ENCODE peak calls at places on chromosome 2, in five cellular contexts. F, Y, M, X and C are unnamed samples.

GRCh38 chr2:169761251-169761969 is 27.8 kb downstream of the KLHL23 start:
- DNase-seq in X (no peak), Y (no peak), M (no peak), F (no peak), C (no peak)

GRCh38 chr2:239962890-239963591 is 62.1 kb downstream of the NDUFA10 start:
- DNase-seq in X (no peak), Y (no peak), M (no peak), F (no peak), C (peak)

GRCh38 chr2:174535757-174536703 is 49.2 kb upstream of the GPR155 start:
- DNase-seq in X (no peak), M (no peak), Y (no peak), F (no peak), C (no peak)

GRCh38 chr2:68365087-68365486 is at the start of gene PLEK:
- DNase-seq in M (no peak), Y (no peak), X (no peak), F (peak), C (peak)

GRCh38 chr2:51711761-51712160 is 679.8 kb upstream of the NRXN1 start:
- DNase-seq in M (no peak), Y (no peak), F (no peak), X (no peak), C (no peak)

GRCh38 chr2:173947131-173947530 is 18.0 kb downstream of the SP3 start:
- DNase-seq in M (no peak), X (no peak), Y (no peak), F (no peak), C (no peak)

GRCh38 chr2:18829331-18829902 is 240.0 kb upstream of the NT5C1B start:
- DNase-seq in F (no peak), Y (no peak), X (no peak), M (no peak), C (no peak)

GRCh38 chr2:66389651-66390131 is 45.2 kb upstream of the MEIS1 start:
- DNase-seq in X (no peak), M (no peak), Y (no peak), F (no peak), C (no peak)

GRCh38 chr2:132725134-132725533 is 55.1 kb upstream of the LYPD1 start:
- DNase-seq in X (no peak), F (no peak), M (no peak), Y (no peak), C (no peak)

GRCh38 chr2:176002684-176003225 is 688 bp upstream of the LNPK start:
- DNase-seq in F (peak), M (peak), Y (no peak), X (no peak), C (peak)

GRCh38 chr2:159713691-159714585 is 1.6 kb downstream of the MARCHF7 start:
- DNase-seq in M (no peak), Y (no peak), X (no peak), F (no peak), C (no peak)

GRCh38 chr2:204187513-204188088 is 251.0 kb downstream of the ICOS start:
- DNase-seq in M (no peak), Y (no peak), F (no peak), X (no peak), C (no peak)

GRCh38 chr2:32453242-32454062 is 96.6 kb downstream of the BIRC6 start:
- DNase-seq in Y (no peak), X (no peak), M (no peak), F (no peak), C (no peak)

GRCh38 chr2:64913357-64913869 is 75.8 kb upstream of the SLC1A4 start:
- DNase-seq in M (peak), F (no peak), X (no peak), Y (no peak), C (no peak)

GRCh38 chr2:121129692-121130091 is 155.3 kb downstream of the TFCP2L1 start:
- DNase-seq in X (no peak), F (no peak), Y (no peak), M (no peak), C (no peak)

GRCh38 chr2:96764253-96764637 is 3.5 kb downstream of the CNNM4 start:
- DNase-seq in M (no peak), Y (no peak), F (no peak), X (no peak), C (no peak)

GRCh38 chr2:229731916-229732315 is 17.6 kb upstream of the DNER start:
- DNase-seq in X (no peak), M (no peak), F (no peak), Y (no peak), C (no peak)

GRCh38 chr2:101517753-101518152 is 42.8 kb upstream of the RFX8 start:
- DNase-seq in F (no peak), M (no peak), X (no peak), Y (no peak), C (no peak)

GRCh38 chr2:203951366-203951902 is 14.9 kb downstream of the ICOS start:
- DNase-seq in X (no peak), F (no peak), Y (no peak), M (no peak), C (no peak)

GRCh38 chr2:224369028-224369632 is 32.8 kb downstream of the FAM124B start:
- DNase-seq in M (peak), F (no peak), X (no peak), Y (no peak), C (no peak)

GRCh38 chr2:151827564-151828142 is 568 bp downstream of the ARL5A start:
- DNase-seq in Y (no peak), M (peak), F (peak), X (no peak), C (peak)

GRCh38 chr2:60806595-60806987 is 50.5 kb downstream of the PAPOLG start:
- DNase-seq in F (no peak), M (no peak), X (no peak), Y (no peak), C (no peak)

GRCh38 chr2:106868199-106868598 is 17.8 kb downstream of the ST6GAL2 start:
- DNase-seq in Y (no peak), M (no peak), X (no peak), F (no peak), C (no peak)

GRCh38 chr2:106894545-106894944 is 8.6 kb upstream of the ST6GAL2 start:
- DNase-seq in F (no peak), X (no peak), M (no peak), Y (no peak), C (no peak)

GRCh38 chr2:202822411-202822810 is 49.2 kb downstream of the ICA1L start:
- DNase-seq in F (no peak), X (no peak), Y (no peak), M (no peak), C (no peak)

GRCh38 chr2:32220445-32220844 is 44.2 kb downstream of the NLRC4 start:
- DNase-seq in M (no peak), F (no peak), Y (no peak), X (no peak), C (no peak)

GRCh38 chr2:210493528-210493927 is 17.0 kb upstream of the LANCL1 start:
- DNase-seq in M (no peak), F (no peak), X (no peak), Y (no peak), C (no peak)

GRCh38 chr2:46164581-46165301 is 132.5 kb upstream of the EPAS1 start:
- DNase-seq in M (no peak), F (peak), X (peak), Y (peak), C (peak)

GRCh38 chr2:147789287-147789686 is 55.5 kb upstream of the ACVR2A start:
- DNase-seq in F (no peak), M (no peak), Y (no peak), X (no peak), C (no peak)

GRCh38 chr2:158391876-158392275 is 64.7 kb downstream of the CCDC148 start:
- DNase-seq in M (peak), Y (no peak), F (no peak), X (no peak), C (no peak)